ENCODE peak calls at places on chromosomes 4 and X, in ten cellular contexts. G, E, H, Z, F, A, N, D, B and J are unnamed samples.

GRCh38 chr4:88335092-88335665 is 43.5 kb upstream of the HERC6 start:
- DNase-seq in G (no peak), E (peak), H (no peak), Z (no peak), F (no peak), A (peak), N (no peak), D (peak), B (no peak), J (no peak)

GRCh38 chr4:105059337-105059736 is 87.3 kb upstream of the TET2 start:
- DNase-seq in G (no peak), E (no peak), H (no peak), Z (no peak), F (no peak), A (no peak), N (no peak), D (no peak), B (no peak), J (no peak)

GRCh38 chr4:109848501-109848900 is 594 bp downstream of the LRIT3 start:
- DNase-seq in G (no peak), E (no peak), H (no peak), Z (no peak), F (no peak), A (no peak), N (no peak), D (no peak), B (no peak), J (no peak)

GRCh38 chrX:40867352-40867751 is 132.0 kb upstream of the MED14 start:
- DNase-seq in G (peak), E (peak), H (no peak), Z (no peak), F (no peak), A (peak), N (peak), D (no peak), B (no peak), J (no peak)

GRCh38 chr4:78057600-78058560 is 757 bp downstream of the FRAS1 start:
- DNase-seq in G (peak), E (peak), H (peak), Z (peak), F (peak), A (peak), N (peak), D (no peak), B (peak), J (peak)

GRCh38 chrX:100931218-100931924 is 2.7 kb upstream of the XKRX start:
- DNase-seq in G (no peak), E (no peak), H (no peak), Z (no peak), F (no peak), A (no peak), N (no peak), D (no peak), B (no peak), J (no peak)

GRCh38 chr4:85659626-85660213 is 184.8 kb downstream of the ARHGAP24 start:
- DNase-seq in G (no peak), E (no peak), H (no peak), Z (no peak), F (peak), A (no peak), N (no peak), D (no peak), B (no peak), J (no peak)

GRCh38 chr4:125322363-125322730 is 7.6 kb downstream of the FAT4 start:
- DNase-seq in G (peak), E (no peak), H (no peak), Z (no peak), F (no peak), A (no peak), N (no peak), D (no peak), B (no peak), J (no peak)

GRCh38 chrX:39961441-39961840 is 136.3 kb downstream of the BCOR start:
- DNase-seq in G (no peak), E (no peak), H (no peak), Z (no peak), F (no peak), A (no peak), N (no peak), D (no peak), B (no peak), J (no peak)

GRCh38 chrX:72676465-72676864 is 37.6 kb downstream of the PHKA1 start:
- DNase-seq in G (no peak), E (no peak), H (no peak), Z (no peak), F (no peak), A (no peak), N (no peak), D (no peak), B (no peak), J (no peak)

GRCh38 chrX:155949098-155949497 is 48.4 kb upstream of the IL9R start:
- DNase-seq in G (no peak), E (no peak), H (no peak), Z (no peak), F (no peak), A (no peak), N (no peak), D (no peak), B (no peak), J (no peak)

GRCh38 chrX:136659174-136659573 is 11.2 kb downstream of the CD40LG start:
- DNase-seq in G (no peak), E (no peak), H (no peak), Z (no peak), F (no peak), A (no peak), N (no peak), D (no peak), B (no peak), J (no peak)

GRCh38 chrX:46407753-46408130 is 137.5 kb downstream of the ZNF674 start:
- DNase-seq in G (peak), E (no peak), H (no peak), Z (no peak), F (no peak), A (no peak), N (no peak), D (no peak), B (no peak), J (no peak)

GRCh38 chrX:78105944-78106650 is 2.0 kb downstream of the PGK1 start:
- DNase-seq in G (no peak), E (no peak), H (no peak), Z (no peak), F (no peak), A (no peak), N (no peak), D (no peak), B (no peak), J (no peak)

GRCh38 chrX:39445336-39445735 is 644.1 kb downstream of the MID1IP1 start:
- DNase-seq in G (peak), E (peak), H (no peak), Z (no peak), F (peak), A (no peak), N (peak), D (peak), B (no peak), J (peak)

GRCh38 chr4:10158355-10158942 is 41.9 kb upstream of the WDR1 start:
- DNase-seq in G (peak), E (no peak), H (no peak), Z (no peak), F (no peak), A (peak), N (peak), D (no peak), B (no peak), J (no peak)

GRCh38 chr4:174061026-174061425 is 222.4 kb downstream of the FBXO8 start:
- DNase-seq in G (no peak), E (no peak), H (no peak), Z (no peak), F (no peak), A (no peak), N (no peak), D (no peak), B (no peak), J (no peak)

GRCh38 chrX:45740291-45740690 is 539.6 kb upstream of the DIPK2B start:
- DNase-seq in G (no peak), E (no peak), H (no peak), Z (no peak), F (no peak), A (no peak), N (no peak), D (no peak), B (no peak), J (no peak)

GRCh38 chr4:173520921-173521473 is 9.0 kb downstream of the HAND2 start:
- DNase-seq in G (no peak), E (peak), H (no peak), Z (no peak), F (no peak), A (no peak), N (no peak), D (no peak), B (no peak), J (no peak)

GRCh38 chr4:25172964-25173917 is 13.0 kb upstream of the SEPSECS start:
- DNase-seq in G (peak), E (no peak), H (no peak), Z (no peak), F (no peak), A (no peak), N (peak), D (no peak), B (no peak), J (no peak)

GRCh38 chr4:16686195-16686594 is 212.2 kb downstream of the LDB2 start:
- DNase-seq in G (peak), E (no peak), H (no peak), Z (no peak), F (no peak), A (no peak), N (no peak), D (no peak), B (no peak), J (no peak)

GRCh38 chr4:108210989-108211725 is 42.4 kb upstream of the LEF1 start:
- DNase-seq in G (no peak), E (no peak), H (no peak), Z (no peak), F (no peak), A (no peak), N (no peak), D (no peak), B (no peak), J (no peak)

GRCh38 chrX:154775611-154776349 is 13.1 kb downstream of the DKC1 start:
- DNase-seq in G (peak), E (peak), H (peak), Z (no peak), F (no peak), A (peak), N (no peak), D (no peak), B (peak), J (no peak)

GRCh38 chr4:183961772-183962171 is 56.7 kb downstream of the STOX2 start:
- DNase-seq in G (no peak), E (no peak), H (no peak), Z (no peak), F (no peak), A (no peak), N (no peak), D (no peak), B (no peak), J (no peak)

GRCh38 chr4:73976716-73977115 is 5.1 kb downstream of the PF4 start:
- DNase-seq in G (peak), E (no peak), H (no peak), Z (no peak), F (no peak), A (no peak), N (no peak), D (no peak), B (no peak), J (no peak)

GRCh38 chrX:2500681-2501151 is at the start of the genes DHRSX and ZBED1:
- DNase-seq in G (peak), E (peak), H (peak), Z (peak), F (peak), A (no peak), N (peak), D (no peak), B (peak), J (peak)

GRCh38 chr4:24471623-24472510 is 112.5 kb downstream of the DHX15 start:
- DNase-seq in G (no peak), E (peak), H (peak), Z (no peak), F (no peak), A (no peak), N (peak), D (peak), B (peak), J (peak)

GRCh38 chr4:168461821-168462220 is 18.5 kb downstream of the DDX60L start:
- DNase-seq in G (no peak), E (no peak), H (no peak), Z (no peak), F (no peak), A (no peak), N (no peak), D (no peak), B (no peak), J (no peak)

GRCh38 chr4:64784125-64784524 is 374.9 kb upstream of the TECRL start:
- DNase-seq in G (peak), E (no peak), H (no peak), Z (no peak), F (no peak), A (no peak), N (no peak), D (no peak), B (no peak), J (no peak)

GRCh38 chr4:52780206-52780605 is 29.0 kb upstream of the ERVMER34-1 start:
- DNase-seq in G (peak), E (no peak), H (peak), Z (no peak), F (no peak), A (no peak), N (no peak), D (no peak), B (no peak), J (no peak)

GRCh38 chrX:101482296-101482695 is 3.0 kb upstream of the ARMCX4 start:
- DNase-seq in G (peak), E (no peak), H (no peak), Z (no peak), F (no peak), A (no peak), N (no peak), D (no peak), B (no peak), J (no peak)

GRCh38 chr4:153045111-153045982 is 109.2 kb downstream of the FHDC1 start:
- DNase-seq in G (no peak), E (no peak), H (no peak), Z (no peak), F (no peak), A (no peak), N (no peak), D (no peak), B (no peak), J (no peak)

GRCh38 chr4:41709844-41710481 is 38.6 kb downstream of the PHOX2B start:
- DNase-seq in G (peak), E (no peak), H (no peak), Z (no peak), F (no peak), A (no peak), N (no peak), D (no peak), B (no peak), J (no peak)

GRCh38 chrX:51837926-51838325 is 55.5 kb upstream of the MAGED1 start:
- DNase-seq in G (peak), E (no peak), H (peak), Z (no peak), F (no peak), A (peak), N (peak), D (no peak), B (no peak), J (no peak)

GRCh38 chr4:78954048-78954666 is 14.9 kb upstream of the PAQR3 start:
- DNase-seq in G (peak), E (peak), H (no peak), Z (no peak), F (peak), A (no peak), N (peak), D (peak), B (no peak), J (peak)

GRCh38 chrX:97315939-97316338 is 432.2 kb downstream of the RPA4 start:
- DNase-seq in G (no peak), E (no peak), H (no peak), Z (no peak), F (no peak), A (no peak), N (no peak), D (peak), B (no peak), J (peak)

GRCh38 chrX:103520391-103520790 is 1.1 kb upstream of the RAB40A start:
- DNase-seq in G (peak), E (no peak), H (no peak), Z (no peak), F (no peak), A (no peak), N (no peak), D (no peak), B (no peak), J (no peak)

GRCh38 chr4:123555500-123556273 is 159.1 kb downstream of the SPRY1 start:
- DNase-seq in G (peak), E (peak), H (peak), Z (peak), F (no peak), A (peak), N (peak), D (no peak), B (no peak), J (no peak)

GRCh38 chr4:63717384-63717783 is 691.9 kb downstream of the TECRL start:
- DNase-seq in G (peak), E (peak), H (no peak), Z (no peak), F (no peak), A (no peak), N (peak), D (no peak), B (no peak), J (no peak)
- TF ChIP-seq CTCF in G (peak), E (no peak), H (no peak), Z (peak), F (peak), A (no peak), N (no peak), D (peak), B (peak), J (peak)

GRCh38 chrX:139246295-139246694 is 284.2 kb upstream of the F9 start:
- DNase-seq in G (no peak), E (no peak), H (no peak), Z (no peak), F (no peak), A (no peak), N (no peak), D (no peak), B (no peak), J (no peak)
- TF ChIP-seq CTCF in G (no peak), E (no peak), H (no peak), Z (no peak), F (no peak), A (no peak), N (no peak), D (no peak), B (no peak), J (no peak)

GRCh38 chr4:6548201-6548881 is 26.6 kb upstream of the MAN2B2 start:
- DNase-seq in G (peak), E (peak), H (peak), Z (no peak), F (peak), A (no peak), N (peak), D (peak), B (no peak), J (peak)
- TF ChIP-seq CTCF in G (peak), E (peak), H (peak), Z (no peak), F (peak), A (no peak), N (peak), D (peak), B (peak), J (peak)

DNA sequence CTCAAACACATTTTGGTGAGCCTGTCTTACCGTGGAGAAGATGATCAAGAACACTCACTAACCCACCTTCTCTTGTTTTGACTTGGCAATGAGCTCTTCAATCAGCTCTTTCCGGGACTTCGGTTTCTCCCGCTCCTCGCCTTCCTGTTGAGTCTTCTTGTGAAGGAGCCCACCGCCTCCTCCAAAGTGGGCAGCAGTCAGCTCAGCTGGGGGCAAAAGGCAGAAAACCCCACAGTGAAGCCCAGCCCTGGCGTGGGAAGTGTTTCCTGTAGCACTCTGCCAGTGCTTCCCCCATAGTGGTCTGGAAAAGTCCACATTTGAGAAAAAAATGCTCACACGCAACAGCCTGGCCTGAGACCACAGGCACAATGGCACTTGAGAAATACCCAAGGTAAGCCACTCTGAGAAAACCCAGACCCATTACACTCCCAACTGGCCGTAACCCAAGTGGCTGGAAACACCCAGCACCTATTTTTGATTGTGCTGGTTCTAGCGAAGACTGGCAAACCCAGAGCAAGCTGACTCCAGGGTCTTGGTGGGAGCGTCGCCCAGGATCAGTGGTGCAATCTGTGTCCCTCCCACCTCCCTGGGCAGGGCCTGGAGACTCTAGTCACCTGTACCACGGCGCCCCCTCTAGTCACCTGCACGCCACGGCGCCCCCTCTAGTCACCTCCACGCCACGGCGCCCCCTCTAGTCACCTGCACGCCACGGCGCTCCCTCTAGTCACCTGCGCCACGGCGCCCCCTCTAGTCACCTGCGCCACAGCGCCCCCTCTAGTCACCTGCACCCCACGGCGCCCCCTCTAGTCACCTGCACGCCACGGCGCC is 8.6 kb downstream of the NOP14 start:
- DNase-seq in G (no peak), E (no peak), H (no peak), Z (no peak), F (peak), A (no peak), N (no peak), D (peak), B (no peak), J (no peak)
- TF ChIP-seq CTCF in G (no peak), E (no peak), H (no peak), Z (no peak), F (no peak), A (no peak), N (peak), D (peak), B (no peak), J (peak)

GRCh38 chrX:8688776-8689175 is 43.2 kb downstream of the ANOS1 start:
- DNase-seq in G (no peak), E (peak), H (no peak), Z (no peak), F (no peak), A (no peak), N (no peak), D (peak), B (no peak), J (no peak)
- TF ChIP-seq CTCF in G (no peak), E (no peak), H (no peak), Z (no peak), F (no peak), A (no peak), N (no peak), D (no peak), B (no peak), J (no peak)

GRCh38 chr4:132642196-132642817 is 506.8 kb upstream of the PCDH10 start:
- DNase-seq in G (peak), E (peak), H (no peak), Z (no peak), F (peak), A (peak), N (peak), D (peak), B (no peak), J (peak)
- TF ChIP-seq CTCF in G (peak), E (peak), H (peak), Z (peak), F (peak), A (peak), N (peak), D (peak), B (peak), J (peak)

GRCh38 chr4:83591730-83592129 is 55.8 kb downstream of the GPAT3 start:
- DNase-seq in G (no peak), E (no peak), H (no peak), Z (no peak), F (no peak), A (no peak), N (no peak), D (no peak), B (no peak), J (no peak)
- TF ChIP-seq CTCF in G (no peak), E (no peak), H (no peak), Z (no peak), F (no peak), A (no peak), N (no peak), D (no peak), B (no peak), J (no peak)

GRCh38 chrX:1391707-1392375 is at the start of gene SLC25A6:
- DNase-seq in G (peak), E (peak), H (peak), Z (peak), F (peak), A (peak), N (peak), D (peak), B (peak), J (peak)
- TF ChIP-seq CTCF in G (no peak), E (peak), H (peak), Z (no peak), F (peak), A (peak), N (no peak), D (peak), B (no peak), J (no peak)

GRCh38 chrX:49183701-49184281 is 2.4 kb downstream of the PRICKLE3 start:
- DNase-seq in G (no peak), E (no peak), H (no peak), Z (no peak), F (no peak), A (no peak), N (no peak), D (no peak), B (no peak), J (no peak)
- TF ChIP-seq CTCF in G (no peak), E (no peak), H (no peak), Z (no peak), F (no peak), A (no peak), N (no peak), D (no peak), B (no peak), J (no peak)